ENCODE peak calls at places on chromosomes 13 and 19, in four cellular contexts. F, T, O and J are unnamed samples.
A peak's percentile ranks its signal among the peaks of the same experiment; 100 is the strongest.

GRCh38 chr19:11191273-11191755 is 6.0 kb downstream of the KANK2 start:
- DNase-seq in F (peak; percentile 85), T (no peak), O (peak; percentile 71), J (peak; percentile 34)

GRCh38 chr19:10223488-10224213 is 7.5 kb downstream of the S1PR2 start:
- DNase-seq in F (no peak), T (no peak), O (no peak), J (no peak)

GRCh38 chr13:85277753-85278152 is 521.5 kb downstream of the SLITRK6 start:
- DNase-seq in F (no peak), T (peak; percentile 2), O (no peak), J (no peak)

GRCh38 chr19:7533281-7533819 is 2.2 kb upstream of the PNPLA6 start:
- DNase-seq in F (no peak), T (no peak), O (no peak), J (peak; percentile 66)

GRCh38 chr13:59269476-59269875 is 894.3 kb downstream of the DIAPH3 start:
- DNase-seq in F (no peak), T (no peak), O (no peak), J (no peak)

GRCh38 chr19:33239223-33239975 is 13.7 kb upstream of the SLC7A10 start:
- DNase-seq in F (no peak), T (no peak), O (peak; percentile 22), J (no peak)

GRCh38 chr19:47631681-47632446 is 22.9 kb downstream of the BICRA start:
- DNase-seq in F (no peak), T (no peak), O (no peak), J (no peak)

GRCh38 chr13:110518150-110518525 is 43.4 kb downstream of the RAB20 start:
- DNase-seq in F (no peak), T (no peak), O (no peak), J (no peak)

GRCh38 chr19:49058592-49058991 is 1.0 kb upstream of the CGB7 start:
- DNase-seq in F (peak; percentile 72), T (no peak), O (peak; percentile 66), J (peak; percentile 52)

GRCh38 chr13:59061621-59062020 is 1102.1 kb downstream of the DIAPH3 start:
- DNase-seq in F (no peak), T (no peak), O (no peak), J (no peak)

GRCh38 chr13:100214886-100215285 is 126.0 kb downstream of the PCCA start:
- DNase-seq in F (no peak), T (no peak), O (no peak), J (no peak)

GRCh38 chr19:35555301-35556005 is 8.0 kb downstream of the ATP4A start:
- DNase-seq in F (peak; percentile 69), T (peak; percentile 56), O (peak; percentile 84), J (peak; percentile 76)

GRCh38 chr19:55490478-55491436 is 2.5 kb downstream of the SSC5D start:
- DNase-seq in F (no peak), T (no peak), O (no peak), J (no peak)

GRCh38 chr13:111048387-111048786 is 66.7 kb upstream of the ARHGEF7 start:
- DNase-seq in F (no peak), T (no peak), O (no peak), J (no peak)

DNA sequence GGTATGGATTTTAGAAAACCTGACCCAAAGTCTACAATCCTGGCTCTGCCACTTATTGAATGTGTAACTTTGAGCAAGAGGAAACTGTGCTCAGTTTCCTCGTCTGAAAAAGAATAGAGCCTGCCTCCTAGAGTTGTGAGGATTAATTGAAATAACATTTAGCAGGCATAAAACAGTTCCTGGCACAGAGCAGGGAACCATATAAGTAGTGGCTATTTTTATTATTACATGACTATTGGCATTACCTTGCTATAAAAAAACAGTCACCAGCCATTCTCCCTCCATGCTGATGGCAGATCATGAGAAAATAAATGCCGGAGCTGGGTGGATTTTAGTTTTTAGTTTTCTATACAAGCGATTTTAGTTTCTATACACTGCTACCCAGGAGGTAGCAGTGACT is 5.8 kb downstream of the DOCK9 start:
- DNase-seq in F (no peak), T (no peak), O (no peak), J (no peak)
- TF ChIP-seq FOXJ3 in F (no peak), T (no peak), O (no peak), J (no peak)

DNA sequence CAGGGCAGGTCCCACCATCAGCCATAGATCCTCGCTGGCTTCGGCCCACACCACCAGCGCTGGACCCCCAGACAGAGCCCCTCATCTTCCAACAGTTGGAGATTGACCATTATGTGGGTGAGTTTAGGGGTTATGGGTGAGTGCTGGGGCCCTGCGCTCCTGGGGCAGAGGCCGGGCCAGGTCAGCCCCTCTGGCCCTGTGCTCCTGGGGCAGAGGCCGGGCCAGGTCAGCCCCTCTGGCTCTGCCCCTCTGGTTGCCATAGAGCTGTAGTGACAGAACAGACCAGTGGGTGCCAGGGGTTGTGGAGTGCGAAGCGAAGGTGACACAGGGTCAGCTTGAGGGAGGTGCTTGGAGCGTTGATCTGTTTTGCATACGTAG is 15.2 kb downstream of the POLD1 start:
- DNase-seq in F (no peak), T (no peak), O (no peak), J (no peak)
- TF ChIP-seq FOXJ3 in F (no peak), T (no peak), O (no peak), J (no peak)

DNA sequence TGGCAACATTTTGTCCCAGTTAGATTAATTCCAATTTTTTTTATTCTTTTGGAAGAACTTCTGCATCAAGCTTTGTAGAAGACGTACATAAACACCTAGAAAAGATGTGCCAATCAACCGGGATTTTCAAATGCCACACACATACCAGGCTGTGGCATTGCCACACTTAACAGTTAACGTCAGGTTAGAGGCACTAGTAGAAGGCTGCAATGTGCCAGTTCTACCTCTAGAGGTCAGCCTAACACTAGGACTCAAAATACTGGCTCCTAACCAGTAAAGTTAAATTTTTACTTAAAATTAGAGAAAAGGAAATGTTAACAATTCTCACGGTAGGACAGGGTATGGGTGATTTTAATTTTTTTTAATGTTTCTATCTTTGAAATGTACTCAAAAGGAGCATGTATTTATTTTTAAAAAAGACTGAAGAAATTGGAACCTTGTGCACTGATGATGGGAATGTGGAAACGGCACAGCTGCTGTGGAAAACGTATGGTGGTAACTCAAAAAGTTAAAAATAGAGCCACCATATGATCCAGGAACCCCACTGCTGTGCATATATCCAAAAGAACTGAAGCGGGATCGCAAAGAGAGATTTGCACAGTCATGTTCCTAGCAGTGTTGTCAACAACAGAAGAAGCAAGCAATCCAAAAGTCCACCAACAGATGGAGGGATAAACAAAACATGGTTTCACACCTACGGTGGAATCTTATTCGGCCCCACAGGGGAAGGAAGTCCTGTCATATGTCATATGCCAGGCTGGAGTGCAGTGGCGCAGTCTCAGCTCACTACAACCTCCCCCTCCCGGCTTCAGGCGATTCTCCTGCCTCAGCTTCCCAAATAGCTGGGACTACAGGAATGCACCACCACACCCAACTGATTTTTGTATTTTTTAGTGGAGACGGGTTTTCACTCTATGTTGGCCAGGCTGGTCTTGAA is 30.3 kb downstream of the CRYL1 start:
- DNase-seq in F (peak; percentile 50), T (peak; percentile 66), O (peak; percentile 74), J (peak; percentile 67)
- TF ChIP-seq FOXJ3 in F (no peak), T (no peak), O (no peak), J (no peak)

DNA sequence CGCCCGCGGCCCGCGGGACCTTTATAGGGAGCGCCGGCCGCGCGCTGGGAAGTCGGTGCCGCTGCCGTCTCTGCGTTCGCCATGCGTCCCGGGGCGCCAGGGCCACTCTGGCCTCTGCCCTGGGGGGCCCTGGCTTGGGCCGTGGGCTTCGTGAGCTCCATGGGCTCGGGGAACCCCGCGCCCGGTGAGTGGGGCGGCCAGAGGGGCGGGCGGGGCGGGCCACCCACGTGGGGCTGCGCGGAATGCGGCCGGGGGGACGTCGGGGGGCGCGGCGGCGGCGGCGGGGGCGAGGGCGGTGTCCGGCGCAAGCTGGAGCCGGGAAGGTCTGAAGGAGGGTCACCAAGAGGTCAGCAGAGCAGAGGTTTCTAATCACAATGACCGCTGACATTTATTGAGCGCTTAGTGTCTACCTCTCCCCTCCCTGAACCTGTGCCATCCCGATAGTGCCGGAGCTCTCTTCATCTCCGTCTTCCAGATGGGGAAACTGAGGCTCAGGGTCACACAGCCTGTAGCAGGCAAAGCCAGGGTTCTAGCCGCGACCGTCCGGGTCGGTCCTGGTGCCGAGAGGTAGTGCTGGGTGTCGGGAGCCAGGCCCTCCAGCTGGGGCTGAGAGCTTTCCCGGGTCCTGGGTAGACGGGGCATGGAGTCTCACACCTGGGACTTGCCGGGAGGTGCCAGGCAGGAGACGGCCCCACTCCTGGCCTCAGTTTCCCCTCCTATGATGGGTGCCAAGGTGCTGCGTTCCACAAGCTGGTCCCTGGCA is at the start of gene FSTL3:
- DNase-seq in F (no peak), T (no peak), O (no peak), J (no peak)
- TF ChIP-seq FOXJ3 in F (no peak), T (no peak), O (no peak), J (no peak)

GRCh38 chr13:33172911-33173310 is 112.6 kb downstream of the STARD13 start:
- DNase-seq in F (no peak), T (no peak), O (no peak), J (no peak)

GRCh38 chr13:33174491-33174890 is 111.1 kb downstream of the STARD13 start:
- DNase-seq in F (no peak), T (no peak), O (peak; percentile 39), J (no peak)

GRCh38 chr13:33169273-33169980 is 116.1 kb downstream of the STARD13 start:
- DNase-seq in F (no peak), T (no peak), O (no peak), J (no peak)

GRCh38 chr13:33174980-33175379 is 110.6 kb downstream of the STARD13 start:
- DNase-seq in F (no peak), T (no peak), O (no peak), J (no peak)

GRCh38 chr13:33172400-33172799 is 113.2 kb downstream of the STARD13 start:
- DNase-seq in F (no peak), T (no peak), O (no peak), J (no peak)
- TF ChIP-seq FOXJ3 in F (no peak), T (no peak), O (no peak), J (no peak)